ENCODE peak calls at places on chromosomes 2 and 18, in eight cellular contexts. D, X, A, L, R, C, M and V are unnamed samples.

GRCh38 chr2:45331034-45331786 is 279.9 kb downstream of the SRBD1 start:
- DNase-seq in D (no peak), X (no peak), A (no peak), L (no peak), R (no peak), C (no peak), M (no peak), V (no peak)

GRCh38 chr18:25310045-25310444 is 41.9 kb downstream of the ZNF521 start:
- DNase-seq in D (peak), X (peak), A (peak), L (no peak), R (no peak), C (no peak), M (no peak), V (no peak)

GRCh38 chr2:13141315-13141714 is 424.6 kb downstream of the TRIB2 start:
- DNase-seq in D (no peak), X (no peak), A (no peak), L (no peak), R (no peak), C (no peak), M (no peak), V (no peak)

GRCh38 chr2:121071058-121071504 is 213.9 kb downstream of the TFCP2L1 start:
- DNase-seq in D (peak), X (no peak), A (peak), L (peak), R (peak), C (peak), M (no peak), V (no peak)

GRCh38 chr2:239441261-239441701 is 40.5 kb upstream of the HDAC4 start:
- DNase-seq in D (no peak), X (no peak), A (no peak), L (no peak), R (no peak), C (no peak), M (no peak), V (no peak)

GRCh38 chr2:160165996-160166395 is 34.1 kb downstream of the ITGB6 start:
- DNase-seq in D (no peak), X (no peak), A (no peak), L (no peak), R (no peak), C (no peak), M (no peak), V (no peak)

GRCh38 chr2:219886615-219887014 is 259.2 kb downstream of the SLC4A3 start:
- DNase-seq in D (peak), X (no peak), A (no peak), L (no peak), R (no peak), C (no peak), M (no peak), V (no peak)

GRCh38 chr2:80073134-80073561 is 231.4 kb downstream of the LRRTM1 start:
- DNase-seq in D (peak), X (peak), A (peak), L (no peak), R (no peak), C (peak), M (no peak), V (peak)

GRCh38 chr18:47809420-47809819 is 121.0 kb downstream of the SMAD2 start:
- DNase-seq in D (no peak), X (no peak), A (no peak), L (no peak), R (no peak), C (no peak), M (no peak), V (no peak)

GRCh38 chr2:129812071-129812470 is 167.4 kb upstream of the RAB6C start:
- DNase-seq in D (no peak), X (no peak), A (peak), L (no peak), R (no peak), C (peak), M (no peak), V (no peak)

GRCh38 chr18:76228716-76229115 is 266.3 kb downstream of the ZNF516 start:
- DNase-seq in D (no peak), X (no peak), A (no peak), L (no peak), R (no peak), C (no peak), M (no peak), V (no peak)

GRCh38 chr2:46034535-46034934 is 262.7 kb upstream of the EPAS1 start:
- DNase-seq in D (no peak), X (no peak), A (no peak), L (no peak), R (no peak), C (no peak), M (no peak), V (no peak)

GRCh38 chr2:8402222-8402621 is 279.6 kb upstream of the ID2 start:
- DNase-seq in D (no peak), X (no peak), A (no peak), L (no peak), R (no peak), C (no peak), M (no peak), V (no peak)

GRCh38 chr2:2574401-2575184 is 243.5 kb upstream of the MYT1L start:
- DNase-seq in D (no peak), X (no peak), A (no peak), L (no peak), R (no peak), C (no peak), M (no peak), V (no peak)

GRCh38 chr2:62568983-62569837 is 63.2 kb upstream of the TMEM17 start:
- DNase-seq in D (peak), X (no peak), A (no peak), L (no peak), R (no peak), C (no peak), M (no peak), V (no peak)

GRCh38 chr2:235011929-235012631 is 60.3 kb downstream of the SH3BP4 start:
- DNase-seq in D (no peak), X (no peak), A (no peak), L (no peak), R (no peak), C (no peak), M (no peak), V (no peak)

GRCh38 chr2:73291461-73292315 is 1.7 kb downstream of the EGR4 start:
- DNase-seq in D (no peak), X (no peak), A (no peak), L (no peak), R (peak), C (peak), M (no peak), V (no peak)

GRCh38 chr2:192544371-192544955 is 349.7 kb upstream of the TMEFF2 start:
- DNase-seq in D (no peak), X (no peak), A (no peak), L (no peak), R (no peak), C (no peak), M (no peak), V (no peak)

GRCh38 chr2:881204-881918 is 69.3 kb upstream of the SNTG2 start:
- DNase-seq in D (no peak), X (no peak), A (no peak), L (peak), R (no peak), C (no peak), M (no peak), V (no peak)